ENCODE peak calls at places on chromosomes 4 and X, in seven cellular contexts. T, Q, W, C, R, X and Z are unnamed samples.

GRCh38 chr4:53461244-53461643 is 83.8 kb downstream of the FIP1L1 start:
- DNase-seq in W (no peak), Q (no peak), X (no peak), C (no peak), R (no peak), T (peak), Z (no peak)

GRCh38 chr4:40121515-40121914 is 64.9 kb downstream of the N4BP2 start:
- DNase-seq in R (no peak), X (peak), W (no peak), C (peak), T (peak), Q (no peak), Z (no peak)

GRCh38 chr4:169160825-169161224 is 109.9 kb downstream of the SH3RF1 start:
- DNase-seq in C (no peak), T (peak), W (no peak), X (no peak), R (no peak), Q (no peak), Z (no peak)

GRCh38 chr4:8409271-8410065 is 31.1 kb downstream of the ACOX3 start:
- DNase-seq in R (no peak), T (peak), Q (no peak), C (no peak), X (no peak), W (peak), Z (peak)

GRCh38 chrX:95055991-95056390 is 1382.0 kb downstream of the FAM133A start:
- DNase-seq in Q (no peak), T (no peak), C (no peak), W (no peak), R (no peak), X (no peak), Z (no peak)

GRCh38 chr4:145347684-145348083 is 134.0 kb upstream of the SMAD1 start:
- DNase-seq in R (no peak), T (peak), X (peak), W (no peak), Q (no peak), C (no peak), Z (no peak)

GRCh38 chr4:173426064-173426463 is 27.1 kb upstream of the SCRG1 start:
- DNase-seq in R (no peak), W (no peak), C (no peak), X (no peak), T (no peak), Q (no peak), Z (no peak)

GRCh38 chr4:90226734-90227133 is 99.5 kb downstream of the CCSER1 start:
- DNase-seq in C (no peak), T (no peak), X (no peak), W (no peak), Q (no peak), R (no peak), Z (no peak)

GRCh38 chr4:152352215-152352614 is 183.7 kb downstream of the FBXW7 start:
- DNase-seq in X (no peak), Q (no peak), C (no peak), R (no peak), W (no peak), T (no peak), Z (no peak)

GRCh38 chr4:26838055-26838842 is 22.4 kb upstream of the STIM2 start:
- DNase-seq in X (no peak), T (no peak), C (no peak), R (no peak), W (no peak), Q (no peak), Z (no peak)

GRCh38 chrX:65637335-65637734 is 30.1 kb upstream of the MSN start:
- DNase-seq in Q (no peak), W (no peak), X (no peak), T (no peak), C (no peak), R (no peak), Z (no peak)

GRCh38 chrX:104419211-104419610 is 146.8 kb upstream of the IL1RAPL2 start:
- DNase-seq in Q (no peak), W (no peak), R (peak), X (no peak), C (no peak), T (peak), Z (no peak)

GRCh38 chrX:18676470-18676869 is 4.6 kb upstream of the RS1 start:
- DNase-seq in W (no peak), R (peak), T (peak), Q (no peak), X (no peak), C (no peak), Z (no peak)

GRCh38 chr4:69057620-69058409 is 38.5 kb upstream of the UGT2B7 start:
- DNase-seq in R (peak), T (peak), C (no peak), Q (no peak), X (no peak), W (no peak), Z (no peak)

GRCh38 chrX:136896121-136896914 is 15.8 kb upstream of the RBMX start:
- DNase-seq in R (no peak), C (no peak), Q (no peak), W (no peak), X (no peak), T (peak), Z (no peak)

GRCh38 chrX:69229436-69229835 is 64.2 kb upstream of the PJA1 start:
- DNase-seq in W (no peak), R (no peak), C (no peak), T (peak), X (peak), Q (no peak), Z (no peak)

GRCh38 chr4:139144911-139145551 is 32.0 kb downstream of the ELF2 start:
- DNase-seq in R (peak), W (peak), Q (no peak), X (no peak), C (no peak), T (no peak), Z (no peak)

GRCh38 chrX:129565046-129565649 is 25.1 kb downstream of the OCRL start:
- DNase-seq in W (no peak), X (no peak), T (peak), C (no peak), Q (no peak), R (no peak), Z (no peak)

GRCh38 chr4:6710282-6710681 is 617 bp upstream of the MRFAP1L1 start:
- DNase-seq in W (no peak), T (no peak), X (no peak), R (no peak), Q (no peak), C (no peak), Z (no peak)

GRCh38 chr4:101349346-101350064 is 2.2 kb upstream of the PPP3CA start:
- DNase-seq in W (no peak), T (peak), R (no peak), X (no peak), Q (no peak), C (peak), Z (no peak)

GRCh38 chrX:16586371-16587112 is 63.4 kb upstream of the S100G start:
- DNase-seq in X (no peak), W (no peak), Q (no peak), R (no peak), T (no peak), C (no peak), Z (no peak)